ENCODE peak calls at places on chromosomes 4 and X, in six cellular contexts. L is PC-9, O is PC-3, J is GM23248, W is MM.1S, K is GM23338. V is an unnamed sample.

GRCh38 chrX:44223150-44223549 is 120.3 kb downstream of the EFHC2 start:
- DNase-seq in L (peak; percentile 62), O (peak; percentile 91), J (peak; percentile 51), W (no peak), K (no peak), V (no peak)

GRCh38 chrX:23118890-23119527 is 119.2 kb downstream of the DDX53 start:
- DNase-seq in L (no peak), O (peak; percentile 87), J (no peak), W (no peak), K (peak; percentile 8), V (no peak)

GRCh38 chr4:75289843-75290616 is 224.2 kb downstream of the RCHY1 start:
- DNase-seq in L (no peak), O (peak; percentile 52), J (peak; percentile 19), W (peak; percentile 78), K (peak; percentile 81), V (peak; percentile 59)

GRCh38 chr4:189660737-189661330 is 279.8 kb upstream of the FRG1 start:
- DNase-seq in L (no peak), O (no peak), J (no peak), W (no peak), K (peak; percentile 6), V (no peak)

GRCh38 chr4:65825121-65825520 is 154.8 kb upstream of the EPHA5 start:
- DNase-seq in L (no peak), O (peak; percentile 91), J (no peak), W (no peak), K (no peak), V (no peak)

GRCh38 chrX:50704360-50704759 is 109.6 kb downstream of the SHROOM4 start:
- DNase-seq in L (no peak), O (no peak), J (peak; percentile 34), W (no peak), K (no peak), V (no peak)

GRCh38 chr4:10620935-10621488 is 63.6 kb downstream of the CLNK start:
- DNase-seq in L (no peak), O (no peak), J (no peak), W (no peak), K (peak; percentile 11), V (no peak)

GRCh38 chr4:79050521-79050880 is 111.3 kb upstream of the PAQR3 start:
- DNase-seq in L (no peak), O (no peak), J (peak; percentile 25), W (no peak), K (no peak), V (no peak)

GRCh38 chr4:140291259-140291658 is 82.2 kb upstream of the SCOC start:
- DNase-seq in L (no peak), O (peak; percentile 47), J (peak; percentile 46), W (no peak), K (no peak), V (no peak)

GRCh38 chrX:77446029-77446585 is 1.1 kb upstream of the FGF16 start:
- DNase-seq in L (no peak), O (no peak), J (no peak), W (peak; percentile 14), K (peak; percentile 54), V (peak; percentile 48)

GRCh38 chr4:164807611-164808010 is 53.7 kb downstream of the SMIM31 start:
- DNase-seq in L (no peak), O (no peak), J (no peak), W (no peak), K (peak; percentile 87), V (peak; percentile 93)

GRCh38 chrX:43589735-43590515 is 66.2 kb upstream of the MAOA start:
- DNase-seq in L (peak; percentile 75), O (peak; percentile 74), J (no peak), W (no peak), K (no peak), V (no peak)

GRCh38 chr4:42302348-42302747 is 94.9 kb upstream of the SHISA3 start:
- DNase-seq in L (no peak), O (peak; percentile 64), J (peak; percentile 30), W (peak; percentile 26), K (peak; percentile 82), V (peak; percentile 52)

GRCh38 chr4:70734168-70734954 is 12.6 kb downstream of the RUFY3 start:
- DNase-seq in L (no peak), O (peak; percentile 52), J (peak; percentile 73), W (peak; percentile 91), K (no peak), V (peak; percentile 16)

GRCh38 chr4:4277531-4277930 is 12.4 kb downstream of the LYAR start:
- DNase-seq in L (no peak), O (no peak), J (no peak), W (no peak), K (no peak), V (no peak)

GRCh38 chr4:3681191-3681590 is 85.0 kb upstream of the ADRA2C start:
- DNase-seq in L (no peak), O (no peak), J (no peak), W (no peak), K (no peak), V (no peak)

GRCh38 chr4:67106846-67107467 is 438.3 kb downstream of the CENPC start:
- DNase-seq in L (no peak), O (no peak), J (no peak), W (no peak), K (no peak), V (peak; percentile 4)

GRCh38 chr4:86720508-86721068 is 126.5 kb downstream of the PTPN13 start:
- DNase-seq in L (no peak), O (peak; percentile 24), J (peak; percentile 56), W (no peak), K (no peak), V (no peak)

GRCh38 chrX:20265726-20266681 is 705 bp downstream of the RPS6KA3 start:
- DNase-seq in L (no peak), O (peak; percentile 48), J (peak; percentile 67), W (peak; percentile 13), K (peak; percentile 13), V (peak; percentile 31)

GRCh38 chrX:48752498-48752897 is 9.0 kb upstream of the GLOD5 start:
- DNase-seq in L (no peak), O (peak; percentile 8), J (no peak), W (no peak), K (no peak), V (no peak)

GRCh38 chr4:173192375-173193162 is 24.0 kb downstream of the GALNT7 start:
- DNase-seq in L (no peak), O (no peak), J (no peak), W (no peak), K (no peak), V (no peak)

GRCh38 chr4:66911898-66912297 is 633.4 kb downstream of the CENPC start:
- DNase-seq in L (no peak), O (peak; percentile 79), J (no peak), W (peak; percentile 70), K (no peak), V (no peak)

GRCh38 chr4:153832720-153833287 is 43.9 kb upstream of the SFRP2 start:
- DNase-seq in L (no peak), O (no peak), J (no peak), W (no peak), K (no peak), V (no peak)

GRCh38 chrX:155880586-155881157 is 473 bp upstream of the VAMP7 start:
- DNase-seq in L (no peak), O (no peak), J (peak; percentile 52), W (no peak), K (no peak), V (no peak)

GRCh38 chr4:181676546-181676945 is 566.7 kb upstream of the TENM3 start:
- DNase-seq in L (no peak), O (no peak), J (no peak), W (no peak), K (no peak), V (no peak)

DNA sequence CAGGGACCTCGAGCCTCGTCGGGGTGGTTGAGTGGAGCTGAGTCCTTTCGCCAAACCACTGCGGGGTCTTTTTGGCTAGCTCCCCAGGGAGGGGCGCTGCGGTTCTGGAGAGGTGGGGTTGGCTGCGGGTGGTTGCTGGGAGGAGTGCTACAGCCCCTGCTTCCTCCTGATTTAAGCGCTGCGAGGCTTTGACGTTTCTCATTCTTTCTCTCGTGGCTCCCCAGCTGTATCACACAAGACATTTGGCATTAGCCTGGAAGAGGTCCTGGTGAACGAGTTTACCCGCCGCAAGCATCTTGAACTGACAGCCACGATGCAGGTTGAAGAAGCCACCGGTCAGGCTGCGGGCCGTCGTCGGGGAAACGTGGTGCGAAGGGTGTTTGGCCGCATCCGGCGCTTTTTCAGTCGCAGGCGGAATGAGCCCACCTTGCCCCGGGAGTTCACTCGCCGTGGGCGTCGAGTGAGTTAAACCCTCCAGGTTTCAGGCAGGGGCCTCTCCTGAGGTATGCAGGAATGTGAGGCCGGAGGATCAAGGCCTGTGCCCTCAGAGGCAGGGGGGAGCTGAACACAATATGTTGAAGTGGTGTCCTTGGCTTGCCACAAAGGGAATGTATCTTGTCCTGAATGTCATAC is 25.5 kb downstream of the ARHGAP36 start:
- DNase-seq in L (no peak), O (no peak), J (no peak), W (no peak), K (peak; percentile 28), V (peak; percentile 45)
- TF ChIP-seq EZH2 in L (no peak), O (no peak), J (no peak), W (no peak), K (peak; percentile 56), V (peak; percentile 2)

GRCh38 chr4:150580244-150580643 is 1.7 kb upstream of the MAB21L2 start:
- DNase-seq in L (no peak), O (no peak), J (no peak), W (no peak), K (peak; percentile 8), V (peak; percentile 53)
- H2AFZ ChIP-seq in L (no peak overlapping the region), O (no peak overlapping the region), J (peak overlapping the region; percentile 83), W (no peak overlapping the region), K (no peak overlapping the region), V (peak overlapping the region; percentile 45)

DNA sequence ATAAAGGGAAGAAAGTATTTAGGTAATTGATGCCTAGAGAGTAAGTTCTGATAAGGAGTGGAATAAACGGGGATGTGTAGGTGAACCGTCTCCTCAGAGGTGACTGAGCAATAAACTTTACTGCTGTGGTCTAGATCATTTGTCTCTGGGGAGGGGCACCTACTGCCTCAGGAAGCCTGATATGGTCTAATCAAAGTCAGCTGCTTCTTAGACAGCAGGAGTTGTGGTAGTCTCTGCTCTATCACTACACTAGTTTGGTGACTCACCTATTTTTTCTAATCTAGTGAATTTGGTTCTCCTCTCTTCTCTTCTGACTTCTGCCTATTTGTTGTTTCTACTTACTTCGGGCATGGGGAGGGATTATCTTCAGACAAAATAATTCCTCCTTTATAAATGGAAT is 95.1 kb upstream of the STIM2 start:
- DNase-seq in L (no peak), O (no peak), J (no peak), W (no peak), K (no peak), V (no peak)
- H3F3A ChIP-seq in L (no peaks in the 10 kb centered on the region), O (no peaks in the 10 kb centered on the region), J (no peaks in the 10 kb centered on the region), W (no peaks in the 10 kb centered on the region), K (no peaks in the 10 kb centered on the region), V (no peaks in the 10 kb centered on the region)

GRCh38 chr4:2061208-2062131 is 2.3 kb downstream of the NAT8L start:
- DNase-seq in L (no peak), O (no peak), J (no peak), W (no peak), K (no peak), V (no peak)

GRCh38 chr4:2059034-2059725 is at the start of gene NAT8L:
- DNase-seq in L (no peak), O (peak; percentile 11), J (peak; percentile 47), W (no peak), K (peak; percentile 83), V (peak; percentile 86)

GRCh38 chr4:2058264-2059033 is 678 bp upstream of the NAT8L start:
- DNase-seq in L (no peak), O (no peak), J (peak; percentile 49), W (no peak), K (peak; percentile 57), V (peak; percentile 72)

GRCh38 chr4:2060578-2061207 is 1.6 kb downstream of the NAT8L start:
- DNase-seq in L (peak; percentile 0), O (no peak), J (peak; percentile 20), W (no peak), K (peak; percentile 84), V (peak; percentile 65)

GRCh38 chr4:2059726-2060577 is 825 bp downstream of the NAT8L start:
- DNase-seq in L (peak; percentile 3), O (no peak), J (peak; percentile 56), W (no peak), K (peak; percentile 54), V (peak; percentile 68)
- TF ChIP-seq EZH2 in L (no peak), O (no peak), J (peak; percentile 39), W (no peak), K (no peak), V (peak; percentile 92)

V was measured in neural progenitor cell.